ENCODE peak calls at places on chromosomes 2 and 18, in five cellular contexts. C, F, S, E and D are unnamed samples.

GRCh38 chr2:16665746-16666452 is at the start of gene CYRIA:
- DNase-seq in C (peak), S (no peak), E (no peak), F (no peak), D (no peak)

GRCh38 chr2:26605195-26605968 is 35.8 kb downstream of the CIB4 start:
- DNase-seq in C (peak), S (peak), F (peak), E (peak), D (peak)

GRCh38 chr2:127157114-127157513 is 50.2 kb upstream of the BIN1 start:
- DNase-seq in E (no peak), S (no peak), C (no peak), F (no peak), D (no peak)

GRCh38 chr18:22678486-22678885 is 254.6 kb upstream of the RBBP8 start:
- DNase-seq in S (no peak), E (no peak), C (no peak), F (no peak), D (no peak)

GRCh38 chr18:37403100-37403781 is 162.4 kb downstream of the CELF4 start:
- DNase-seq in E (no peak), F (no peak), C (no peak), S (no peak), D (no peak)

GRCh38 chr2:95265182-95265581 is 9.1 kb upstream of the PROM2 start:
- DNase-seq in E (no peak), S (no peak), F (no peak), C (no peak), D (no peak)

GRCh38 chr18:49708674-49709580 is 104.4 kb downstream of the ACAA2 start:
- DNase-seq in C (no peak), E (no peak), S (no peak), F (no peak), D (no peak)

GRCh38 chr2:36373149-36373880 is 17.7 kb downstream of the CRIM1 start:
- DNase-seq in S (no peak), C (no peak), E (no peak), F (peak), D (no peak)

GRCh38 chr2:187296869-187297268 is 151.2 kb downstream of the CALCRL start:
- DNase-seq in F (no peak), C (no peak), E (no peak), S (no peak), D (no peak)

GRCh38 chr2:54666741-54667639 is 56.5 kb upstream of the EML6 start:
- DNase-seq in E (no peak), F (no peak), C (no peak), S (no peak), D (no peak)

GRCh38 chr2:182866095-182866460 is 359 bp downstream of the FRZB start:
- DNase-seq in E (no peak), F (no peak), S (no peak), C (peak), D (no peak)

GRCh38 chr2:223641062-223641461 is 38.9 kb upstream of the SCG2 start:
- DNase-seq in C (no peak), F (no peak), E (no peak), S (no peak), D (no peak)

GRCh38 chr2:236872015-236872414 is 213.7 kb upstream of the COPS8 start:
- DNase-seq in F (no peak), C (no peak), S (no peak), E (no peak), D (no peak)

GRCh38 chr2:83068706-83069105 is 1390.4 kb downstream of the SUCLG1 start:
- DNase-seq in E (no peak), S (no peak), F (no peak), C (no peak), D (no peak)

GRCh38 chr2:17538022-17538843 is 2.3 kb upstream of the VSNL1 start:
- DNase-seq in F (peak), S (peak), C (peak), E (no peak), D (no peak)

GRCh38 chr2:37985333-37985732 is 60.2 kb downstream of the RMDN2 start:
- DNase-seq in C (no peak), S (no peak), E (peak), F (no peak), D (peak)

GRCh38 chr2:130288467-130289403 is 54.0 kb upstream of the IMP4 start:
- DNase-seq in E (no peak), S (peak), F (no peak), C (peak), D (no peak)

GRCh38 chr2:236867441-236868260 is 218.0 kb upstream of the COPS8 start:
- DNase-seq in C (no peak), F (no peak), S (no peak), E (no peak), D (no peak)

GRCh38 chr2:80329491-80329890 is 24.9 kb upstream of the LRRTM1 start:
- DNase-seq in S (no peak), E (no peak), F (no peak), C (no peak), D (no peak)

GRCh38 chr2:240465268-240465764 is 29.9 kb downstream of the GPC1 start:
- DNase-seq in E (no peak), F (no peak), C (no peak), S (no peak), D (no peak)

GRCh38 chr2:8416836-8417832 is 264.7 kb upstream of the ID2 start:
- DNase-seq in C (no peak), S (no peak), E (no peak), F (no peak), D (peak)

GRCh38 chr18:54086046-54086802 is 138.2 kb downstream of the MBD2 start:
- DNase-seq in S (no peak), C (no peak), E (peak), F (no peak), D (peak)

GRCh38 chr2:128263902-128264331 is 54.8 kb downstream of the HS6ST1 start:
- DNase-seq in E (no peak), F (no peak), C (no peak), S (no peak), D (no peak)

GRCh38 chr2:73979686-73980085 is 5.0 kb upstream of the TET3 start:
- DNase-seq in S (no peak), C (no peak), F (peak), E (no peak), D (no peak)

GRCh38 chr2:236947896-236948295 is 137.8 kb upstream of the COPS8 start:
- DNase-seq in S (no peak), C (no peak), F (no peak), E (no peak), D (no peak)

GRCh38 chr18:3873698-3874495 is 423.9 kb downstream of the TGIF1 start:
- DNase-seq in S (no peak), F (no peak), C (peak), E (no peak), D (no peak)

GRCh38 chr2:205593891-205594290 is 88.4 kb upstream of the NRP2 start:
- DNase-seq in C (no peak), E (no peak), S (no peak), F (no peak), D (no peak)

GRCh38 chr2:41990688-41991087 is 57.1 kb upstream of the PKDCC start:
- DNase-seq in F (peak), E (no peak), C (no peak), S (no peak), D (no peak)

GRCh38 chr18:49628993-49629795 is 67.3 kb downstream of the LIPG start:
- DNase-seq in C (peak), S (no peak), E (no peak), F (no peak), D (no peak)

GRCh38 chr2:153047220-153047619 is 328.8 kb downstream of the ARL6IP6 start:
- DNase-seq in F (no peak), S (no peak), E (no peak), C (peak), D (no peak)

GRCh38 chr2:135744761-135745314 is 3.2 kb downstream of the UBXN4 start:
- DNase-seq in E (no peak), F (peak), S (no peak), C (peak), D (peak)

GRCh38 chr2:128269358-128270305 is 49.0 kb downstream of the HS6ST1 start:
- DNase-seq in C (no peak), F (no peak), E (no peak), S (no peak), D (no peak)

GRCh38 chr2:1940660-1941059 is 196.3 kb upstream of the PXDN start:
- DNase-seq in E (no peak), F (no peak), S (no peak), C (no peak), D (no peak)

GRCh38 chr2:175164235-175164634 is 3.8 kb downstream of the ATF2 start:
- DNase-seq in E (no peak), S (no peak), C (no peak), F (no peak), D (no peak)

GRCh38 chr2:207674826-207675225 is 36.6 kb upstream of the CCNYL1 start:
- DNase-seq in E (no peak), F (peak), S (no peak), C (peak), D (no peak)
- TF ChIP-seq REST in E (no peak), F (no peak), S (no peak), C (no peak), D (no peak)

GRCh38 chr18:44035554-44035953 is 645.1 kb upstream of the SETBP1 start:
- DNase-seq in C (no peak), F (no peak), S (no peak), E (no peak), D (no peak)
- H3K4me3 ChIP-seq in C (no peak), F (no peak), S (no peak), E (no peak), D (no peak)

DNA sequence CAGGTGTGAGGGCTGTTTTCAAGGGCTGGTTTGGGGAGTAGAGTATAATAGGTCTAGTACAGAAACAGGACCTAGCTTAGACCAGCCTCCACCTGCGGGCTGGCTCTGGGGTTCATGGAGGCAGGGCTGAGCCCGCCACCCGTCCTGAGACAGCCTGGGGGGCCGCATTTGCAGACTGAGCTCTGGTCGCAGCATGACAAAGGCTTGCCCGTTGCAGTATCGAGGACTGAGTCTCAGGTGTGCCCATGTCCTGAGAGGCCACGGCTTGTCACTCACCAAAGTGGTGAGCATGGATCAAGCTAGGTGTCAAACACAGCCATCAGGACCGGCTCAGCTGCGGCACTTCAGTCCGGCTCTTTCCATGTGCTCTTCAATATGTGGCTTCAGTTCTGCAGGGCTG is 144.7 kb downstream of the KLHL29 start:
- DNase-seq in S (no peak), F (no peak), C (no peak), E (no peak), D (no peak)
- H3K27ac ChIP-seq in S (no peak), F (no peak), C (no peak), E (no peak), D (no peak)

GRCh38 chr2:158560259-158560658 is 103.5 kb downstream of the PKP4 start:
- DNase-seq in F (no peak), C (no peak), E (no peak), S (no peak), D (no peak)

GRCh38 chr2:158559252-158559651 is 102.5 kb downstream of the PKP4 start:
- DNase-seq in F (no peak), E (no peak), C (no peak), S (no peak), D (no peak)

GRCh38 chr2:158556124-158556523 is 99.4 kb downstream of the PKP4 start:
- DNase-seq in E (no peak), C (no peak), S (no peak), F (no peak), D (no peak)

GRCh38 chr2:158557752-158558151 is 101.0 kb downstream of the PKP4 start:
- DNase-seq in E (no peak), F (no peak), S (no peak), C (no peak), D (no peak)

DNA sequence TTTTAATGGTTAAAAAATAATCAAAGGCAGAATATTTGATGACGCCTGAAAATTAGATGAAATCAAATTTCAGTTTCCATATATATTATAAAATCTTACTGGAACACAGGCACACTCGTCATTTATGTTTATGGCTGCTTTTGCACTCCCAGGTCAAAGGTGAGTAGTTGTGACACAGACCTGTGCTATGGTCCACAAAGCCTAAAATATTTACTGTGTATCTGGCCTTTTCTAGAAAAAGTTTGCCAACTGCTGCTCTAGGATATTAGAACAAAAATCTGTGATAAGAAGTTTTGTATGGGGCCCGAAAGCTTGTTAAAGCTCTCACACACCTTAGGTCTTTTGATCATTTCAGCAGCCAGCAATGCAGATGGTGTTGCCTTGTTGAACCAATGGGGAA is 104.3 kb downstream of the PKP4 start:
- DNase-seq in C (no peak), E (no peak), F (no peak), S (no peak), D (no peak)
- TF ChIP-seq REST in C (no peak), E (no peak), F (no peak), S (no peak), D (no peak)

GRCh38 chr18:58842978-58843661 is 21.6 kb upstream of the ZNF532 start:
- DNase-seq in S (no peak), E (no peak), C (no peak), F (no peak), D (no peak)
- H3K4me3 ChIP-seq in S (no peak), E (no peak), C (no peak), F (no peak), D (no peak)

GRCh38 chr2:169129703-169130243 is 60.4 kb downstream of the DHRS9 start:
- DNase-seq in S (no peak), C (no peak), E (no peak), F (no peak), D (no peak)
- H3K27ac ChIP-seq in S (no peak), C (no peak), E (no peak), F (no peak), D (no peak)

GRCh38 chr2:119609337-119609736 is 65.1 kb downstream of the CFAP221 start:
- DNase-seq in E (no peak), S (no peak), F (no peak), C (no peak), D (no peak)
- TF ChIP-seq REST in E (no peak), S (no peak), F (no peak), C (no peak), D (no peak)

GRCh38 chr2:109333414-109334194 is 204.6 kb downstream of the SH3RF3 start:
- DNase-seq in E (no peak), C (peak), F (peak), S (no peak), D (no peak)
- H3K4me3 ChIP-seq in E (no peak), C (no peak), F (no peak), S (no peak), D (no peak)